ENCODE peak calls at places on chromosomes 3 and 15, in eight cellular contexts. C is K562, N is A549, J is GM12892, Z is breast epithelium, I is uterus, H is esophagus squamous epithelium, T is H54. W is an unnamed sample.

GRCh38 chr3:112598731-112599130 is 36.9 kb downstream of the SLC35A5 start:
- DNase-seq in J (no peak), N (no peak), Z (no peak), H (no peak), T (no peak), I (no peak), C (no peak), W (no peak)

GRCh38 chr3:16533928-16534913 is 20.7 kb upstream of the RFTN1 start:
- DNase-seq in N (no peak), I (peak), C (no peak), T (no peak), H (no peak), J (no peak), Z (no peak), W (no peak)

GRCh38 chr3:129749692-129750091 is 143.2 kb upstream of the PLXND1 start:
- DNase-seq in I (no peak), J (no peak), H (no peak), C (no peak), N (no peak), Z (no peak), T (no peak), W (no peak)

GRCh38 chr3:112395166-112395894 is 62.4 kb downstream of the CD200 start:
- DNase-seq in N (no peak), Z (no peak), J (no peak), T (no peak), C (no peak), I (no peak), H (no peak), W (no peak)

GRCh38 chr3:159787794-159788205 is 200.8 kb upstream of the IL12A start:
- DNase-seq in Z (no peak), T (no peak), C (no peak), J (no peak), N (peak), I (no peak), H (no peak), W (no peak)

GRCh38 chr3:14378415-14378814 is 24.0 kb upstream of the SLC6A6 start:
- DNase-seq in Z (no peak), N (no peak), J (no peak), H (no peak), T (no peak), I (no peak), C (peak), W (no peak)

GRCh38 chr3:140203510-140203909 is 268.5 kb downstream of the CLSTN2 start:
- DNase-seq in C (no peak), J (no peak), Z (no peak), T (no peak), N (no peak), I (no peak), H (no peak), W (no peak)

GRCh38 chr15:63075072-63075995 is 32.8 kb downstream of the TPM1 start:
- DNase-seq in Z (no peak), H (no peak), I (no peak), C (peak), N (no peak), J (no peak), T (no peak), W (peak)

GRCh38 chr15:39153718-39154117 is 427.2 kb upstream of the THBS1 start:
- DNase-seq in H (no peak), Z (peak), I (no peak), N (no peak), J (no peak), T (no peak), C (no peak), W (no peak)

GRCh38 chr3:182699550-182700170 is 93.6 kb upstream of the ATP11B start:
- DNase-seq in T (no peak), N (no peak), Z (no peak), J (no peak), C (no peak), H (no peak), I (no peak), W (no peak)

GRCh38 chr3:18730491-18730890 is 305.4 kb upstream of the SATB1 start:
- DNase-seq in H (no peak), T (no peak), C (no peak), N (no peak), I (no peak), Z (no peak), J (no peak), W (no peak)

GRCh38 chr3:4981688-4982494 is 2.7 kb downstream of the BHLHE40 start:
- DNase-seq in N (no peak), H (no peak), J (no peak), T (no peak), I (no peak), C (peak), Z (peak), W (peak)
- TF ChIP-seq POLR2A in N (no peak), H (no peak), J (peak), T (no peak), I (no peak), C (no peak), Z (no peak), W (peak)

GRCh38 chr3:50298836-50299637 is at the start of the genes HYAL3 and NAA80:
- DNase-seq in H (peak), T (peak), C (peak), J (peak), Z (peak), I (peak), N (peak), W (peak)
- TF ChIP-seq POLR2A in H (peak), T (peak), C (peak), J (peak), Z (peak), I (peak), N (peak), W (peak)

GRCh38 chr15:59299919-59300617 is 72.6 kb downstream of the MYO1E start:
- DNase-seq in N (peak), Z (peak), T (peak), C (peak), I (peak), H (peak), J (peak), W (no peak)
- TF ChIP-seq POLR2A in N (no peak), Z (no peak), T (no peak), C (no peak), I (no peak), H (no peak), J (no peak), W (no peak)

DNA sequence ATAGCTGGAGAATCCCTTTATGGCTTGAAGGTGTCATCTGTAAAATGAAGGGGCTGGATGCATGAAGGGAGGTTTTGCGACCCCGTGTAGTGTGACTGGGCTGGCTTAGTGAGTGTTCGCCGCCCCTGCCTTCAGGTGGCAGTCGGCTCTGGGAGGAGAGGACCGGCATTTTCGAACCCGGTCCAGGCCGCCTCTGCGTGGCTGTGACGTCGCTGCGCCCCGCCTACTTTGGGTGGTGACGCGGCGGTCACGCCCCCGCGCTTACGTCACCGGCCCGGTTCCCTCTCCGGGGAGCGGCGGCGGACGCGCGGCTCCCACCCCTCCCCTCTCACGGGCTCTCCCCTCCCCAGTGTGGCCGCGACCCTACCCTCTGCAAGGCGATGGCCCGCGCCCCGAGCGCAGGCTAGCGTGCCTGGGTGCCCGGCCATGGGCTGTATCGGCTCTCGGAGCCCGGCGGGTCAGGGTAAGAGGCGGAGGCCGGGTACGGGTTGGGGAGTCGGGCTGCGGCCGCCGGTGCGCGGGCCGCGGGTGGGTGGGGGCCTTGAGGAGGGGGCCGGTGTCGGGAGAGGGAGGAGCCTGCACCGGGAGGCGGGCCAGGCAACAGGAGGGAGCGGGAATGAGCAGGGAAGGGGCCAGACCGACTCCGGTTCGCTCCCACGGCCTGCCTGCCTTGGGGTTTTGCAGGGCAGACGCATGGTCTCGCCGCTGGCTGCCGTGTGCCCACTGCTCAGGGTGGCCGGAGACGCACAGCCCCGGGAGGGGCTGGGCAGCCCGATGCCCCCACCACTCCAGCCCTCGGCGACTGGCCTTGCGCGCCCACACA is 1.5 kb upstream of the FAM131A start:
- DNase-seq in J (peak), Z (peak), N (peak), I (peak), H (peak), T (peak), C (peak), W (peak)
- TF ChIP-seq POLR2A in J (peak), Z (peak), N (peak), I (peak), H (peak), T (peak), C (peak), W (peak)

GRCh38 chr15:90918034-90918788 is 14.1 kb downstream of the HDDC3 start:
- DNase-seq in J (no peak), Z (no peak), N (no peak), T (no peak), H (no peak), I (no peak), C (no peak), W (no peak)

GRCh38 chr15:90918835-90919234 is 13.5 kb downstream of the HDDC3 start:
- DNase-seq in C (no peak), Z (no peak), I (no peak), J (no peak), N (no peak), H (no peak), T (no peak), W (no peak)

GRCh38 chr15:90915808-90916440 is 12.8 kb downstream of the MAN2A2 start:
- DNase-seq in Z (no peak), N (no peak), T (no peak), J (no peak), I (no peak), H (peak), C (peak), W (no peak)

GRCh38 chr15:90916461-90916860 is 13.4 kb downstream of the MAN2A2 start:
- DNase-seq in H (no peak), T (no peak), Z (no peak), I (no peak), C (no peak), N (no peak), J (no peak), W (no peak)

GRCh38 chr15:90917569-90917968 is 14.5 kb downstream of the MAN2A2 start:
- DNase-seq in H (no peak), Z (no peak), I (no peak), N (no peak), T (no peak), C (no peak), J (no peak), W (no peak)
- TF ChIP-seq POLR2A in H (no peak), Z (no peak), I (no peak), N (no peak), T (no peak), C (peak), J (no peak), W (peak)

W was measured in erythroblast.